ENCODE peak calls at places on chromosomes 7 and 10, in four cellular contexts. K, M, P and H are unnamed samples.

GRCh38 chr7:117014099-117014656 is 60.9 kb downstream of the ST7 start:
- DNase-seq in K (no peak), M (no peak), P (no peak), H (no peak)

GRCh38 chr10:25363638-25364037 is 188.8 kb downstream of the GPR158 start:
- DNase-seq in K (no peak), M (no peak), P (no peak), H (no peak)

GRCh38 chr7:37853468-37853867 is 5.1 kb downstream of the NME8 start:
- DNase-seq in K (no peak), M (peak; percentile 36), P (peak; percentile 20), H (peak; percentile 59)

GRCh38 chr10:78384021-78384420 is 350.4 kb downstream of the RPS24 start:
- DNase-seq in K (peak; percentile 9), M (no peak), P (no peak), H (no peak)

GRCh38 chr7:22860784-22861482 is 38.3 kb upstream of the TOMM7 start:
- DNase-seq in K (no peak), M (peak; percentile 36), P (no peak), H (no peak)

GRCh38 chr7:135193615-135194081 is 17.7 kb downstream of the WDR91 start:
- DNase-seq in K (peak; percentile 98), M (no peak), P (no peak), H (no peak)

GRCh38 chr7:69684955-69685631 is 86.8 kb downstream of the AUTS2 start:
- DNase-seq in K (no peak), M (no peak), P (no peak), H (no peak)

GRCh38 chr7:69941077-69941476 is 342.8 kb downstream of the AUTS2 start:
- DNase-seq in K (no peak), M (no peak), P (no peak), H (no peak)

GRCh38 chr7:154423219-154423618 is 371.0 kb downstream of the DPP6 start:
- DNase-seq in K (no peak), M (no peak), P (no peak), H (no peak)

GRCh38 chr7:158098125-158099030 is 489.2 kb downstream of the PTPRN2 start:
- DNase-seq in K (no peak), M (no peak), P (no peak), H (no peak)

GRCh38 chr10:113187066-113187777 is 237.2 kb downstream of the TCF7L2 start:
- DNase-seq in K (peak; percentile 10), M (no peak), P (peak; percentile 60), H (no peak)

GRCh38 chr7:31991846-31992245 is 78.4 kb downstream of the PDE1C start:
- DNase-seq in K (peak; percentile 57), M (peak; percentile 62), P (no peak), H (no peak)

GRCh38 chr10:76558586-76558985 is 1079.0 kb downstream of the KCNMA1 start:
- DNase-seq in K (peak; percentile 94), M (peak; percentile 86), P (peak; percentile 51), H (no peak)

GRCh38 chr7:47806701-47807103 is 141.6 kb downstream of the PKD1L1 start:
- DNase-seq in K (no peak), M (no peak), P (no peak), H (no peak)

GRCh38 chr10:61452655-61453641 is at the start of gene TMEM26:
- DNase-seq in K (peak; percentile 47), M (no peak), P (peak; percentile 60), H (no peak)

DNA sequence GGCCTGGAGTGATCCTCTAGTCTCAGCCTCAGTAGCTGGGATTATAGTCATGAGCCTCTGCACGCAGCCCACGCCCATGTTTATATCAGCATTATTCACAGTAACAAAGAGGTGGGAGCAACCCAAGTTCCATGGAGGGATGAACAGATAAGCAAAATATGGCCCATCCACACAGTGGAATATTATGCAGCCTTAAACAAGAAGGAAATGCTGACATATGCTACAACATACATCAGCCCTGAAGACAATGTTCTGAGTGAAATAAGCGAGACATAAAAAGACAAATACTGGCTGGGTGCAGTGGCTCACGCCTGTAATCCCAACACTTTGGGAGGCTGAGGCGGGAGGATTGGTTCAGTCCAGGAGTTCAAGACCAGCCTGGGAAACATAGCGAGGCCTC is 21.5 kb upstream of the PFKFB3 start:
- DNase-seq in K (no peak), M (no peak), P (no peak), H (no peak)
- H4K20me1 ChIP-seq in K (peaks cover 64% of the 10 kb centered on the region), M (no peaks in the 10 kb centered on the region), P (no peaks in the 10 kb centered on the region), H (no peaks in the 10 kb centered on the region)

DNA sequence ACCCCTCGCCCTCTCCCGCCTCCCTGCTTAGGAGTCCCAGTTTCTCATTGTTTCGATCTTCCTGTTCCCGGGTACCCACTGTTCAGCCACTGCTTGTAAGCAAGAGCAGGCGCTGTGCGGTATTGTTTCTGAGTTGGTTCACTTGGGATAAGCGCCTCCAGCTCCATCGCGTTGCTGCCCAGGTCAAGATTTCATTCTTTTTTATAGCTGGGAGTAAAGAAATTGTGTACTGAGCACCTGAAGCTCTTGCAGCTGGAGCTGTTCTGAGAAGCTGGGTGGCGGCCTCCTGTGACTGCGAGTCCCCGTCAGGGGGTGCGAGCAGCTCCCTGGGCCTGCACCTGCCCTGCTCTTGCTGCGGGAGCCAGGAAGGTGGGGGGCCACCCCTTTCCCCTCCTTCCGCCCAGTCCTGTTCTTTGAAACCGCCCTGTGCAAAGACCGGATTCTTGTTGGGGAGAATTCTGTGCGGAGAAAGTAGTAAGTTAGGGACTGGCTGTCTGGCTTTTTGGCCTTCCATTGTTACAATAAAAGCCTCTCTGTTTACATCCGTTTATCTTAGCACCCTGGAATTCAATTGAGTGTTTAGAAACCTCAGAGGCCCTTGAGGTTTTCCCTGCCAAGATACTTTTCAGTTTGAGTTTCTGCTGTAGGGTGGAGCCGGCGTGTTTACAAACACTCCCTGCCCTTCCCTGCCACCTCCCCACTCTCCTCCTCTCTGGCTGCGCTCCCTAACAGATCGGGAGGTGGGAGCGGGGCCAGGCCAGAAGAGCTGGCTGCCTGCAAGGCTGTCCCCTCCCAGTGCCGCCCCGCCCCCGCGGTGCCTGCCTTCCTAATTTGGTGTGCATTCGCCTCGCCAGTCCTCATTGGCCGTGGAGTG is 30.8 kb upstream of the AP5Z1 start:
- DNase-seq in K (peak; percentile 99), M (peak; percentile 97), P (peak; percentile 98), H (peak; percentile 67)
- TF ChIP-seq CTCF in K (no peak), M (no peak), P (no peak), H (peak; percentile 21)

GRCh38 chr10:22570733-22571430 is 143.5 kb downstream of the PIP4K2A start:
- DNase-seq in K (no peak), M (no peak), P (no peak), H (no peak)
- H3K4me1 ChIP-seq in K (no peaks in the 10 kb centered on the region), M (no peaks in the 10 kb centered on the region), P (no peaks in the 10 kb centered on the region), H (no peaks in the 10 kb centered on the region)

GRCh38 chr10:104331208-104331838 is 6.9 kb downstream of the ITPRIP start:
- DNase-seq in K (peak; percentile 77), M (peak; percentile 87), P (peak; percentile 56), H (no peak)
- H4K20me1 ChIP-seq in K (peaks cover 84% of the 10 kb centered on the region), M (peaks cover 12% of the 10 kb centered on the region), P (no peaks in the 10 kb centered on the region), H (no peaks in the 10 kb centered on the region)

DNA sequence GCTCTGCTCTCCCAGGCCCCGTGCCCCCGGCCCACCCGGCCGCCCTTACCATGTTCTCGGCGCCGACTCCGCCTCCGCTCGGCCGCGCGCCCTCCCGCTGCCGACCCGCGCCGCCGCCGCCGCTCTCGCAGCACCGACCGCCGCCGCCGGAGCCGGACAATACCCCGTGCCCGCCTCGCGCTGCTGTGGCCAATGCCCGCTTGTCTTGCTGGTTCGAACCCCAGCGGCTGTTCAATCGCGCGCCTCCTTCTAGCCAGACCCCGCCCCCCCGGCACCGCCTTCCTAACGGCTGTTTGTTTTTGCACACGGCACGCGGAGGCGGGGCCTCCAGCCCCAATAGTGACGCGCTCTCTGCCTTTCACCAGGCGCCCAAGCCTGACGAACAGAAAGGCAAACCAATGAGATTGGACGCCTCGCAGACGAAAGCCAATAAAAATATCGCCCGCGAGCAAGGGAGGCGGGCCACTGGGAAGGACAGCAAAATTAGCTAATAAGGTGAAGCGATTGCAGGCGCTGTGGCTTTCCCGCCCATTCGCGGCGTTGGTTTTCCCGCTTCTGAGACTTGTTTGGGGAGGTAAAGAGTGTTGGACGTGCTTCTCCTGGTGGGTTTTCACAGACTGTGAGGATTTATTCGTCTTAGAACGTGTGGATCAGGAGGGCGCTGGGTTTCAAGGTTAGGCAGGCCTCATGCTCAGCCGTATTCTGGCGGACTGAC is at the start of gene H2AZ2:
- DNase-seq in K (peak; percentile 99), M (peak; percentile 99), P (peak; percentile 100), H (peak; percentile 100)
- TF ChIP-seq CTCF in K (no peak), M (peak; percentile 7), P (no peak), H (no peak)

DNA sequence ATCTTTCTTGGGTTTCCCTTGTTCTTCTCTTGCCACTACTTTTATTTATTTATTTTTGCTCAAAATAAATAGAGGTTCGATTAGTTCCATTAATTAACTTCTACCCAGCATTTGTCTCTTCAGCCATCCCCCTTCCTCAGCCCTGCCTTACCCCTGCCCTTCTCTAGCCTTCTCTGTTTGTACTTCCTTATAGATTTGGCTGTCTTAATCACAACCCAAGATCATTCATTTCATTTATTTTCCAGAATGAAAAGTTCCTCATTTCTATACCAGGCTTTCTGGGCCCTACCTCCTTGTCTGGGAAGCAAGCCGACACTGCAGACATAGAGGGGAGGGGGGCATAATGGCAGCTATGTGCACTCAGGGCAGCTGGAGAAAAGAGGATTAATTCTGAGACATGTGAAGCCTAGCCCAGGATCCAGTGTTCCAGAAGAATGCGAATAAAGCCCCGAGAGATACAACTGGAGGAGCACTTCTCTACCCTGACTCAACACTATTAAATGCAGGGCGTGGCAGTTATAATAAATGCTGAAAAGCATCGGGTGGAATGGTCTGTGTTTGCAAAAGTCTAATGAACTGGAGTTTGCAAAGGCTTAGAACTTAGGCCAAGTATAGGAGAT is 6.4 kb upstream of the PDCD4 start:
- DNase-seq in K (peak; percentile 62), M (peak; percentile 87), P (peak; percentile 81), H (no peak)
- H3K4me1 ChIP-seq in K (peaks cover 6% of the 10 kb centered on the region), M (peaks cover 20% of the 10 kb centered on the region), P (peaks cover 59% of the 10 kb centered on the region), H (peaks cover 76% of the 10 kb centered on the region)